ENCODE peak calls at places on chromosome 6, in ten cellular contexts. C is skeletal muscle cell; F is cardiac muscle cell; Z is stimulated activated CD8-positive, alpha-beta memory T cell treated with anti-CD3 and anti-CD28 coated beads, Interleukin-7, amount 100 ng/mL, for 48 hours; N is CD8-positive, alpha-beta T cell; W is cerebellum; B is RWPE2; J is dermis microvascular lymphatic vessel endothelial cell; Y is fibroblast of the conjunctiva; D is glomerular endothelial cell. R is an unnamed sample.

GRCh38 chr6:79170915-79171314 is 63.6 kb downstream of the HMGN3 start:
- DNase-seq in F (peak), D (peak), W (no peak), Y (peak), B (no peak), C (peak), Z (no peak), J (peak), N (no peak), R (no peak)

GRCh38 chr6:64014581-64014980 is 379.0 kb downstream of the PHF3 start:
- DNase-seq in Y (no peak), Z (no peak), N (no peak), D (no peak), F (no peak), J (no peak), B (no peak), C (no peak), W (no peak), R (no peak)

GRCh38 chr6:31497595-31498476 is at the start of gene MICB:
- DNase-seq in Z (peak), B (peak), D (no peak), W (peak), C (peak), F (peak), J (peak), N (peak), Y (no peak), R (no peak)

GRCh38 chr6:139013185-139013800 is 15.3 kb upstream of the ABRACL start:
- DNase-seq in Y (no peak), D (no peak), W (no peak), Z (no peak), C (no peak), F (no peak), B (no peak), J (no peak), N (no peak), R (no peak)

GRCh38 chr6:21738180-21739094 is 144.9 kb downstream of the SOX4 start:
- DNase-seq in Y (no peak), J (peak), Z (no peak), B (no peak), N (no peak), C (no peak), F (no peak), W (no peak), D (no peak), R (no peak)

GRCh38 chr6:4320860-4321259 is 185.5 kb upstream of the ECI2 start:
- DNase-seq in J (peak), B (no peak), Z (no peak), F (peak), Y (peak), N (no peak), W (no peak), D (peak), C (peak), R (no peak)

GRCh38 chr6:112331306-112331705 is 15.8 kb upstream of the RFPL4B start:
- DNase-seq in F (no peak), B (no peak), C (no peak), D (no peak), N (no peak), Z (no peak), W (no peak), J (peak), Y (no peak), R (no peak)

GRCh38 chr6:21360353-21360752 is 233.2 kb upstream of the SOX4 start:
- DNase-seq in C (no peak), W (no peak), D (no peak), Z (no peak), B (no peak), F (no peak), N (no peak), Y (no peak), J (no peak), R (no peak)

GRCh38 chr6:41682497-41682961 is 44.3 kb downstream of the MDFI start:
- DNase-seq in F (no peak), Y (no peak), N (no peak), C (no peak), W (no peak), D (no peak), Z (no peak), B (no peak), J (no peak), R (peak)

R was measured in chondrocyte.